ENCODE peak calls at places on chromosomes 4 and X, in five cellular contexts. One of them, this sample, is unnamed.
A peak's percentile ranks its signal among the peaks of the same experiment; 100 is the strongest.

GRCh38 chr4:1365271-1366178 is 18.5 kb downstream of the UVSSA start:
- DNase-seq in cardiac muscle cell: no peak
- DNase-seq in tibial nerve: no peak
- DNase-seq in lung: peak; percentile 86
- DNase-seq in heart right ventricle: no peak
- DNase-seq in this sample: peak; percentile 69

GRCh38 chr4:42750091-42750490 is 93.2 kb upstream of the ATP8A1 start:
- DNase-seq in cardiac muscle cell: no peak
- DNase-seq in tibial nerve: no peak
- DNase-seq in lung: no peak
- DNase-seq in heart right ventricle: peak; percentile 16
- DNase-seq in this sample: no peak

GRCh38 chrX:1518512-1518911 is 18.5 kb downstream of the P2RY8 start:
- DNase-seq in cardiac muscle cell: no peak
- DNase-seq in tibial nerve: no peak
- DNase-seq in lung: no peak
- DNase-seq in heart right ventricle: no peak
- DNase-seq in this sample: no peak

GRCh38 chrX:137792214-137792613 is 226.3 kb downstream of the ZIC3 start:
- DNase-seq in cardiac muscle cell: no peak
- DNase-seq in tibial nerve: no peak
- DNase-seq in lung: no peak
- DNase-seq in heart right ventricle: no peak
- DNase-seq in this sample: no peak

GRCh38 chr4:113884655-113885054 is 94.8 kb downstream of the ARSJ start:
- DNase-seq in cardiac muscle cell: no peak
- DNase-seq in tibial nerve: no peak
- DNase-seq in lung: no peak
- DNase-seq in heart right ventricle: no peak
- DNase-seq in this sample: no peak

GRCh38 chr4:165077034-165077578 is 23.4 kb downstream of the TRIM75 start:
- DNase-seq in cardiac muscle cell: no peak
- DNase-seq in tibial nerve: no peak
- DNase-seq in lung: no peak
- DNase-seq in heart right ventricle: no peak
- DNase-seq in this sample: no peak

GRCh38 chrX:19094654-19095053 is 27.6 kb downstream of the ADGRG2 start:
- DNase-seq in cardiac muscle cell: no peak
- DNase-seq in tibial nerve: no peak
- DNase-seq in lung: no peak
- DNase-seq in heart right ventricle: peak; percentile 6
- DNase-seq in this sample: peak; percentile 49

GRCh38 chrX:2342878-2343277 is 157.9 kb downstream of the DHRSX start:
- DNase-seq in cardiac muscle cell: peak; percentile 92
- DNase-seq in tibial nerve: no peak
- DNase-seq in lung: no peak
- DNase-seq in heart right ventricle: no peak
- DNase-seq in this sample: no peak

GRCh38 chr4:102665527-102665926 is 95.2 kb downstream of the MANBA start:
- DNase-seq in cardiac muscle cell: no peak
- DNase-seq in tibial nerve: no peak
- DNase-seq in lung: no peak
- DNase-seq in heart right ventricle: no peak
- DNase-seq in this sample: no peak

GRCh38 chrX:54482839-54483593 is 13.0 kb downstream of the FGD1 start:
- DNase-seq in cardiac muscle cell: no peak
- DNase-seq in tibial nerve: no peak
- DNase-seq in lung: no peak
- DNase-seq in heart right ventricle: no peak
- DNase-seq in this sample: peak; percentile 52

DNA sequence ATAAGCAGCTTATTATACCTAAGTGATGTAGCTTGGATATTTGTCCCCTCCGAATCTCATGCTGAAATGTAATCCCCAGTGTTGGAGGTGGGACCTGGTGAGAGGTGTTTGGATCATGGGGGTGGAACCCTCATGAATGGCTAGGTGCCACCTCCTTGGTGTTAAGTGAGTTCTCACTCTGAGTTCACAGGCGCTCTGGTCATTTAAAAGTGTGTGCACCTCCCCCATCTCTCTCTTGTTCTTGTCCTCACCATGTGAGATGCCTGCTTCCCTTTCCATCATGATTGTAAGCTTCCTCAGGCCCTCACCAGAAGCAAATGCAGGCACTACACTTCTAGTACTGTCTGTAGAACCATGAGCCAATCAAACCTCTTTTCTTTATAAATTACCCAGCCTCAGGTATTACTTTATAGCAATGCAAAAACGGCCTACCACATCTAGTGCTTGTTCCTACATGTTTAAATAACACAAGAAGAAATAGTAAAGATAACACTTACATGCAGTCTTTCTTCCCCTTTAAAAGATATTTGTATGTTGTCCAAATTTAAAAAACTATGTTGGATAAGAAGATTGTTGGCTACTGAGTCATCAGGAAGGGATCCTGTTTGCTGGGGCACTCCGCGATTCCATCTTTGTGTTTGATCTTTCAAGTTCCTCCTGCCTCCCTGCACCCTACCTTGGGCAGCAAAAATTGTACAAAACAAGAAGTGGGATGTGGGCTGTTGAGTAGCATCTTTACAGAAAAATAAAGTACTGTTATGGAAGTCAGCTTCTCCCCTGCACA is 29.7 kb downstream of the PPP1R2C start:
- DNase-seq in cardiac muscle cell: peak; percentile 67
- DNase-seq in tibial nerve: no peak
- DNase-seq in lung: no peak
- DNase-seq in heart right ventricle: no peak
- DNase-seq in this sample: no peak
- H3K4me1 ChIP-seq in cardiac muscle cell: no peaks in the 10 kb centered on the region
- H3K4me1 ChIP-seq in tibial nerve: no peaks in the 10 kb centered on the region
- H3K4me1 ChIP-seq in lung: no peaks in the 10 kb centered on the region
- H3K4me1 ChIP-seq in heart right ventricle: no peaks in the 10 kb centered on the region
- H3K4me1 ChIP-seq in this sample: no peaks in the 10 kb centered on the region

DNA sequence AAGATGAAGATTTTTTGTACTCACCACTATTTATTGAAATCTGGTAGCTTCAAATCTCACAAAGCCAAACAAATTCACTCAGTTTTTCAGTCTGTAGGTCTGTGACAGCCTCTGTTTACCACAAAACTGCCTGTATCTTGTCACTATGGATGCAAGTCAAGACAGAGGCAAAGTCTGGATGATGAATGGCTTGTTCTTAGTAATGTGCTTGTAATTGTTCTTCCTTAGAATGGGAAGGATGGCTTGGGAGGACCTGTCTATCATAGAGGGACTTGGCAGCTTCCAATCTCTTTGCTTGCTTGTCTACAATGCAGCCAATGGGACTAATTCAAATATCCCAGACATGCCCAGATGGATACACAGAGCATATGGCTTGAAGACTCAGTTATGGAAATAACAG is 141.2 kb upstream of the SCML1 start:
- DNase-seq in cardiac muscle cell: no peak
- DNase-seq in tibial nerve: no peak
- DNase-seq in lung: no peak
- DNase-seq in heart right ventricle: no peak
- DNase-seq in this sample: no peak
- H3K4me3 ChIP-seq in cardiac muscle cell: no peak overlapping the region
- H3K4me3 ChIP-seq in tibial nerve: no peak overlapping the region
- H3K4me3 ChIP-seq in lung: no peak overlapping the region
- H3K4me3 ChIP-seq in heart right ventricle: no peak overlapping the region
- H3K4me3 ChIP-seq in this sample: no peak overlapping the region

DNA sequence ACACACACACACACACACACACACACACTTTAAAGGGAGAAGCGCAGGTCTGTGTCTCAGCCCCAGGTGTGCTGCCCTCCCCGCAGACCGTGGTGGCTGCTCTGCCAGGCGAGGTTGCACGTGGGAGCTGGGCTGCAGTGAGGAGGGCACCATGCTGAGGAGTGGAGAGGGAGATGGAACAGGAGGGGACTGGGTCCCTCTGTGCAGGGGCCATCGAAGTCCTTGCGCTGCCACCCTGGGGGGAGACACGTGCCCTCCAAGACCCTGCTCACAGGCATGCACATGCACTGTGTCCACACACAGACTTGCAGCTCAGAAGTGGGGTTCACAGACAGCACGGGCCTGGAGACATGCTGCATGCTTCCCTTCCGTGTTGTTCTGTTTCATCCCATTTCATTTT is 65.5 kb upstream of the HGFAC start:
- DNase-seq in cardiac muscle cell: no peak
- DNase-seq in tibial nerve: no peak
- DNase-seq in lung: no peak
- DNase-seq in heart right ventricle: no peak
- DNase-seq in this sample: no peak
- H3K36me3 ChIP-seq in cardiac muscle cell: no peaks in the 10 kb centered on the region
- H3K36me3 ChIP-seq in tibial nerve: peaks cover 25% of the 10 kb centered on the region
- H3K36me3 ChIP-seq in lung: peaks cover 6% of the 10 kb centered on the region
- H3K36me3 ChIP-seq in heart right ventricle: no peaks in the 10 kb centered on the region
- H3K36me3 ChIP-seq in this sample: no peaks in the 10 kb centered on the region

DNA sequence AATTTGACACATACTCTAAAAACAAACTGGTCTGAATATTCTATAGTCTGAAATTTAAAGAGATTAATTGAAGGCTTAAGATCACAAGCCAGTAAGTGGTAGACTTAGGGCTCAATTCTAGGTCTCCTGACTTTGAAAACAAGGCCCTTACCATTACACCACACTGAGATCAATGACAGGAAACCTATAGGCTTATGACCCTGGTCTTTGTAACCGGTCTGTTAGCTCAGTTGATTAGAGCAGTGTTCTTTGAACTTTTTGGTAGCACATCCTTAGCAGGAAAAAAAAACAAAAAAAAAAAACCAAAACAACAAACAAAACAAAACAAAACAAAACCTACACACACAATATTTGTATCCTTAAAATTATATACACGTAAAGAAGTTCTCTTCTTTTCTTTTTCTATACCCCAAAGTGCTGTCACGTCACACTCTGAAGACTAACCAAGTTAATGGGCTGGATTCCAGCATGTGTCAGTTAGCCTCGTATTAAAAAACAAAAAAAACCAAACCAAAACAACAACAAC is 55.4 kb downstream of the RPS6KA3 start:
- DNase-seq in cardiac muscle cell: no peak
- DNase-seq in tibial nerve: no peak
- DNase-seq in lung: no peak
- DNase-seq in heart right ventricle: no peak
- DNase-seq in this sample: no peak
- H3K4me1 ChIP-seq in cardiac muscle cell: no peaks in the 10 kb centered on the region
- H3K4me1 ChIP-seq in tibial nerve: no peaks in the 10 kb centered on the region
- H3K4me1 ChIP-seq in lung: no peaks in the 10 kb centered on the region
- H3K4me1 ChIP-seq in heart right ventricle: peaks cover 5% of the 10 kb centered on the region
- H3K4me1 ChIP-seq in this sample: no peaks in the 10 kb centered on the region

DNA sequence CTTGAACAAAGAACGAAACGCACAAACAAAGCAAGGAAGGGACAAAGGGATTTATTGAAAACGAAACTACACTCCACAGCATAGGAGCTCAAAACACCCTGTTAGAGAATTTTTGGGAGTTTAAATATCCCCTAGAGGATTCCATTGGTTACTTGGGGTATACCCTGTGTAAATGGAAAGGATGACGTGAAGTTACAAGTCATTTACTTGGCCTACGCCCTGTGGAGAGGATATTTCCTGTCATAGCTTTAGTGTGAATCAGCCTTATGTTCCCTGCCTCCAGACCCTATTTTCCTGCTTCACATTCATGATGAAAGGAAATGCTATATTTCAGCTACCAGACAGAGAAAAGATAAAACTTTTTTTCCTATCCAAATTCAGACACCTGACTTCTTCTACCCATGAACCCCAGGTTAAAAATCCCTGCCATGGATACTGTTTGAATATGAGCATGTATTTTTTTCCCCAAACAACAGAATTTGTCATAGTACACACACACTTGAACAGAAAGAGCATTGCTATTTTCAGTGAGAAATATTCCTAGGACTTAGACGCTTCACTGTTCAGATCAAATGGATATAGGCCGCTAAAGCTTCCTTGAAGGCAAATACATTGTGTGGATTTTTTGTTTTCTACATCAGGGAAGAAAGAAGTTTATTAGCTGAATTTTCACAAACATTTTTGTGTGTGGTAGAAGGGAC is 20.4 kb downstream of the PIN4 start:
- DNase-seq in cardiac muscle cell: peak; percentile 68
- DNase-seq in tibial nerve: no peak
- DNase-seq in lung: no peak
- DNase-seq in heart right ventricle: no peak
- DNase-seq in this sample: no peak
- H3K4me3 ChIP-seq in cardiac muscle cell: no peak overlapping the region
- H3K4me3 ChIP-seq in tibial nerve: no peak overlapping the region
- H3K4me3 ChIP-seq in lung: no peak overlapping the region
- H3K4me3 ChIP-seq in heart right ventricle: no peak overlapping the region
- H3K4me3 ChIP-seq in this sample: no peak overlapping the region

DNA sequence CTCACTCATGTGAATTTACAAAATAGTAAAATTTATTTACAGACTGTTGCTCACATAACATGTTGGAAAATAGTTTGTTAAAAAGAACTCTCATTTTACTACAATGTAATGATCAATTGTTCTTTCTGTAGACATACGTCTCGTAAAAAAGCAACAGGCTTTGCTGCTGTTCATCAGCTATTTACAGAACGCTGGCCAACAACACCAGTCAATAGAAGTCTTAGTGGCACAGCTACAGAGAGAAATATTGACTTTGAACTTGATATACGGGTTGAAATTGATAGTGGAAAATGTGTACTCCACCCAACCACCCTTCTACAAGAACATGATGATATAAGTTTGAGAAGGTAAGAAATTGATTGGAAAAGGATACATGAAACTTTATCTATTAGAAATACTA is 47.6 kb upstream of the ADAD1 start:
- DNase-seq in cardiac muscle cell: no peak
- DNase-seq in tibial nerve: no peak
- DNase-seq in lung: no peak
- DNase-seq in heart right ventricle: no peak
- DNase-seq in this sample: no peak
- H3K36me3 ChIP-seq in cardiac muscle cell: peaks cover 80% of the 10 kb centered on the region
- H3K36me3 ChIP-seq in tibial nerve: peaks cover 72% of the 10 kb centered on the region
- H3K36me3 ChIP-seq in lung: peaks cover 2% of the 10 kb centered on the region
- H3K36me3 ChIP-seq in heart right ventricle: peaks cover 89% of the 10 kb centered on the region
- H3K36me3 ChIP-seq in this sample: peaks cover 5% of the 10 kb centered on the region

GRCh38 chr4:10093801-10094552 is 22.6 kb downstream of the WDR1 start:
- DNase-seq in cardiac muscle cell: peak; percentile 98
- DNase-seq in tibial nerve: no peak
- DNase-seq in lung: peak; percentile 53
- DNase-seq in heart right ventricle: peak; percentile 75
- DNase-seq in this sample: no peak
- H3K4me1 ChIP-seq in cardiac muscle cell: peaks cover 56% of the 10 kb centered on the region
- H3K4me1 ChIP-seq in tibial nerve: peaks cover 77% of the 10 kb centered on the region
- H3K4me1 ChIP-seq in lung: peaks cover 50% of the 10 kb centered on the region
- H3K4me1 ChIP-seq in heart right ventricle: peaks cover 90% of the 10 kb centered on the region
- H3K4me1 ChIP-seq in this sample: peaks cover 3% of the 10 kb centered on the region

GRCh38 chr4:11720292-11720691 is 291.6 kb upstream of the HS3ST1 start:
- DNase-seq in cardiac muscle cell: peak; percentile 73
- DNase-seq in tibial nerve: peak; percentile 16
- DNase-seq in lung: no peak
- DNase-seq in heart right ventricle: peak; percentile 7
- DNase-seq in this sample: no peak

GRCh38 chr4:11719879-11720278 is 291.2 kb upstream of the HS3ST1 start:
- DNase-seq in cardiac muscle cell: no peak
- DNase-seq in tibial nerve: no peak
- DNase-seq in lung: peak; percentile 41
- DNase-seq in heart right ventricle: no peak
- DNase-seq in this sample: no peak

GRCh38 chr4:11728165-11728564 is 299.5 kb upstream of the HS3ST1 start:
- DNase-seq in cardiac muscle cell: no peak
- DNase-seq in tibial nerve: no peak
- DNase-seq in lung: no peak
- DNase-seq in heart right ventricle: no peak
- DNase-seq in this sample: no peak

GRCh38 chr4:11724731-11725130 is 296.0 kb upstream of the HS3ST1 start:
- DNase-seq in cardiac muscle cell: peak; percentile 28
- DNase-seq in tibial nerve: no peak
- DNase-seq in lung: no peak
- DNase-seq in heart right ventricle: no peak
- DNase-seq in this sample: no peak

GRCh38 chr4:11722218-11722617 is 293.5 kb upstream of the HS3ST1 start:
- DNase-seq in cardiac muscle cell: no peak
- DNase-seq in tibial nerve: no peak
- DNase-seq in lung: no peak
- DNase-seq in heart right ventricle: no peak
- DNase-seq in this sample: no peak
- H3K4me3 ChIP-seq in cardiac muscle cell: no peak overlapping the region
- H3K4me3 ChIP-seq in tibial nerve: no peak overlapping the region
- H3K4me3 ChIP-seq in lung: no peak overlapping the region
- H3K4me3 ChIP-seq in heart right ventricle: no peak overlapping the region
- H3K4me3 ChIP-seq in this sample: no peak overlapping the region

This sample was measured in aorta.